ENCODE peak calls at places on chromosomes 1 and 21, in five cellular contexts. X, K, V, F and B are unnamed samples.

GRCh38 chr1:65260851-65261473 is 48.4 kb upstream of the DNAJC6 start:
- DNase-seq in X (no peak), K (no peak), V (peak), F (no peak), B (no peak)

GRCh38 chr21:17550671-17551308 is 37.9 kb downstream of the CXADR start:
- DNase-seq in X (no peak), K (no peak), V (no peak), F (no peak), B (no peak)

GRCh38 chr1:66938618-66939017 is 13.8 kb downstream of the MIER1 start:
- DNase-seq in X (no peak), K (no peak), V (peak), F (no peak), B (no peak)

GRCh38 chr21:36965720-36966065 is 776 bp downstream of the HLCS start:
- DNase-seq in X (no peak), K (no peak), V (no peak), F (no peak), B (no peak)

GRCh38 chr1:208437416-208437815 is 193.2 kb upstream of the PLXNA2 start:
- DNase-seq in X (no peak), K (no peak), V (peak), F (no peak), B (no peak)

GRCh38 chr1:47554901-47555300 is 117.1 kb downstream of the FOXD2 start:
- DNase-seq in X (no peak), K (no peak), V (peak), F (no peak), B (no peak)

GRCh38 chr1:242005866-242006565 is 7.1 kb upstream of the MAP1LC3C start:
- DNase-seq in X (no peak), K (no peak), V (peak), F (no peak), B (no peak)

GRCh38 chr21:39313042-39313456 is 383 bp downstream of the BRWD1 start:
- DNase-seq in X (no peak), K (peak), V (no peak), F (peak), B (peak)

GRCh38 chr1:103250441-103250861 is 142.1 kb upstream of the COL11A1 start:
- DNase-seq in X (peak), K (no peak), V (peak), F (no peak), B (no peak)
- H3K27ac ChIP-seq in X (peak), K (no peak), V (peak), F (no peak), B (no peak)

GRCh38 chr1:24558455-24558854 is 2.6 kb downstream of the NCMAP start:
- DNase-seq in X (no peak), K (no peak), V (no peak), F (no peak), B (no peak)
- H3K4me3 ChIP-seq in X (no peak), K (no peak), V (no peak), F (no peak), B (no peak)

GRCh38 chr1:11781298-11781697 is 19.3 kb downstream of the C1orf167 start:
- DNase-seq in X (no peak), K (no peak), V (no peak), F (no peak), B (no peak)

GRCh38 chr1:11782127-11782708 is 20.2 kb downstream of the C1orf167 start:
- DNase-seq in X (no peak), K (no peak), V (no peak), F (no peak), B (no peak)

GRCh38 chr1:11779715-11780379 is 17.9 kb downstream of the C1orf167 start:
- DNase-seq in X (no peak), K (no peak), V (no peak), F (no peak), B (no peak)

GRCh38 chr1:11778844-11779623 is 17.0 kb downstream of the C1orf167 start:
- DNase-seq in X (no peak), K (no peak), V (no peak), F (no peak), B (no peak)

DNA sequence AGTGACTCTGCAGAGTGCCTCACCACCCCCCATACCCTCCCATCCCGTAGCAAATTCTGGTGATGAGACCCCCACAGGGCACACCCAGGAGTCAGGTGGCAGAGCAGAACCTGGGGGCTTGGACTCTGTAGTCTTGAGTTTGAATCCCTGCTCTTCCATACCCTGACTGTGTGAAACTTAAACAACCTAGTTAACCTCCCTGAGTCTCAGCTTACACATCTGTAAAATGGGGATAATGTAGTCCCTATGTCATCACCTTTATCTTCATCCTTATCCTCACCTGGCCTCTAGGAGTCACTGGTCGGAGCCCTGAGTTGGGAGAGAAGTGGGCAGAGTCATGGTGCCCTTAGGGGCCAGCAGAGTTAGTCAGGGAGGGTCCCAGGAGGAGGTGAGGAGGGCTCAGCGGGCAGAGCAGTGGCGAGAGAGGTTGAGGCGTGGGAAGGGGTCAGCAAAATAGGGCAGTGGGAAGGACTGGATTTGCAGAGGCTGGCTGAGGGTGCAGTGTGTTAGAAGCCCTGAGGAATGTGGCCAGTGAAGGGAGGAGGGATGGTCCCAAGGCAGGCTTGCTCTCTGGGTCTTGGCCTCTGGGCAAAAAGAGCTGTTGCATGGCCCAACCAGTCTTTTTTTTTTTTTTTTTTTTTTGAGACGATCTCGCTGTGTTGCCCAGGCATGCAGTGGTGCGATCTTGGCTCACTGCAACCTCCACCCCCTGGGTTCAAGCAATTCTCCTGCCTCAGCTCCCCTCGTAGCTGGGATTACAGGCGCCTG is 18.6 kb downstream of the C1orf167 start:
- DNase-seq in X (no peak), K (no peak), V (no peak), F (no peak), B (no peak)
- TF ChIP-seq CTCF in X (no peak), K (no peak), V (no peak), F (no peak), B (no peak)

DNA sequence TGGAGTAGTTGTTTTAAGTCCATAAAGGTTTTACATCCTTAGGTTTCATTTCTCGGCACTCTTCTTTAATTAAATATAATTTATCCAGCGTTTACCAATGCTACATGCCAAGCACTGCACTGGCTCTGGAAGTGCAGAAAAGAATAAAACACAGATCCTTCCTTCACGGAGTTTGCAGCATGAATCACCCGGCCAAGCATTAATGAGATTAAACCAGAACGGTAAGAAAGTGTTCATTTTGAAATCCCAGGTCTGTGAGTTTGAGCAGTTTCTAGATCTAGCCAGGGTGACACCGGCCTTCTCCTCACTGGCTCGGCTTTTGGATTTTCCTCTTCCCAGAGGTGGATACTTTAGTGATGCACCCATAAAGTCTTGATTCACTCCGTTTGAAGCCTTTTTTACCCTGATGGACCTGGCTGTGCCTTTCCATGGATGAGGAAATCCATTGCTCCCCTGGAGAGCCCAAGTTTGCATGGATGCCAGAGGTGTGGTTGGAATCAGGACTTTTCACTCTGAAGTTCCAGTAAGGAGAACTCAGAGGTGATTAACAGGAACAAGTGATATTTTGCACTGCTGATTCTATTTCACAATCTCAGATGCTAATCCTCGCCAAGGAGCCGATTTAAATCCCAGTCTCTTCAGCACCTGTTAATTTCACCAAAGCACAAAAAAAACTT is 109.4 kb downstream of the KAZN start:
- DNase-seq in X (no peak), K (no peak), V (no peak), F (no peak), B (no peak)
- H3K27ac ChIP-seq in X (no peak), K (no peak), V (no peak), F (no peak), B (no peak)